ENCODE peak calls at places on chromosomes 4 and X, in seven cellular contexts. K is tibial nerve; G is naive B cell; Z is RWPE1; S is stimulated activated naive CD8-positive, alpha-beta T cell treated with anti-CD3 and anti-CD28 coated beads, Interleukin-15, Interleukin-2, amounts not matched to agents 100 U/mL and 50 U/mL, for 24 hours; F is activated naive CD4-positive, alpha-beta T cell treated with Interleukin-2 at 50 U/mL for 16 hours; E is T-helper 1 cell. I is an unnamed sample.
A peak's percentile ranks its signal among the peaks of the same experiment; 100 is the strongest.

GRCh38 chr4:128384091-128384520 is 96.5 kb upstream of the PGRMC2 start:
- DNase-seq in F (no peak), K (no peak), G (no peak), S (no peak), E (no peak), Z (no peak), I (peak; percentile 94)

GRCh38 chr4:52966781-52967180 is 104.7 kb downstream of the RASL11B start:
- DNase-seq in Z (no peak), S (no peak), G (no peak), F (no peak), K (no peak), E (no peak), I (no peak)

GRCh38 chr4:169346840-169347239 is 76.1 kb upstream of the SH3RF1 start:
- DNase-seq in K (no peak), G (no peak), Z (no peak), S (no peak), F (no peak), E (no peak), I (no peak)

GRCh38 chr4:112898357-112899141 is 150.9 kb upstream of the ANK2 start:
- DNase-seq in Z (no peak), S (no peak), F (no peak), G (no peak), K (no peak), E (no peak), I (no peak)

GRCh38 chrX:44400588-44400987 is 57.1 kb upstream of the EFHC2 start:
- DNase-seq in K (no peak), F (peak; percentile 19), Z (peak; percentile 58), G (no peak), S (peak; percentile 46), E (no peak), I (peak; percentile 71)

GRCh38 chr4:40924096-40924792 is 174.5 kb downstream of the NSUN7 start:
- DNase-seq in S (peak; percentile 90), Z (peak; percentile 62), K (peak; percentile 53), G (peak; percentile 36), E (peak; percentile 56), F (peak; percentile 78), I (no peak)

GRCh38 chrX:51496501-51497291 is at the start of gene NUDT11:
- DNase-seq in K (peak; percentile 18), G (no peak), S (peak; percentile 57), E (peak; percentile 27), Z (peak; percentile 40), F (peak; percentile 54), I (no peak)

GRCh38 chr4:113026556-113026955 is 22.9 kb upstream of the ANK2 start:
- DNase-seq in E (no peak), Z (no peak), S (no peak), K (no peak), G (no peak), F (no peak), I (peak; percentile 10)

GRCh38 chr4:8245879-8246833 is 23.4 kb upstream of the HTRA3 start:
- DNase-seq in S (no peak), Z (no peak), E (no peak), K (no peak), F (no peak), G (no peak), I (no peak)

GRCh38 chrX:17584248-17584681 is 153.0 kb upstream of the SCML1 start:
- DNase-seq in G (no peak), E (no peak), F (no peak), K (no peak), S (no peak), Z (no peak), I (no peak)

GRCh38 chr4:101074326-101074725 is 273.0 kb downstream of the PPP3CA start:
- DNase-seq in G (no peak), E (no peak), K (no peak), F (no peak), Z (no peak), S (no peak), I (no peak)

GRCh38 chrX:120269379-120270035 is 18.9 kb downstream of the ZBTB33 start:
- DNase-seq in G (peak; percentile 8), Z (peak; percentile 16), S (no peak), E (no peak), K (no peak), F (no peak), I (no peak)

GRCh38 chr4:74181225-74181624 is 23.3 kb downstream of the MTHFD2L start:
- DNase-seq in Z (no peak), G (no peak), S (no peak), K (no peak), E (peak; percentile 11), F (no peak), I (no peak)

GRCh38 chr4:10458190-10458589 is 964 bp upstream of the ZNF518B start:
- DNase-seq in F (no peak), K (no peak), G (no peak), S (no peak), Z (no peak), E (no peak), I (no peak)

GRCh38 chr4:123987408-123987807 is 590.8 kb downstream of the SPRY1 start:
- DNase-seq in K (no peak), G (no peak), E (no peak), F (no peak), Z (no peak), S (no peak), I (no peak)

GRCh38 chr4:123628288-123628687 is 231.7 kb downstream of the SPRY1 start:
- DNase-seq in G (no peak), Z (no peak), F (no peak), S (no peak), E (no peak), K (no peak), I (no peak)

GRCh38 chr4:129641179-129641578 is 545.2 kb downstream of the C4orf33 start:
- DNase-seq in G (peak; percentile 10), K (peak; percentile 86), S (peak; percentile 46), E (peak; percentile 20), F (peak; percentile 29), Z (peak; percentile 5), I (no peak)

GRCh38 chr4:82745173-82745842 is 53.3 kb downstream of the SCD5 start:
- DNase-seq in Z (peak; percentile 62), F (no peak), S (no peak), E (no peak), G (no peak), K (no peak), I (peak; percentile 85)

GRCh38 chr4:8247047-8247930 is 22.3 kb upstream of the HTRA3 start:
- DNase-seq in K (peak; percentile 74), G (no peak), Z (no peak), F (no peak), E (no peak), S (no peak), I (no peak)

GRCh38 chr4:24655971-24656370 is 71.6 kb upstream of the DHX15 start:
- DNase-seq in G (no peak), Z (no peak), E (no peak), K (no peak), F (no peak), S (no peak), I (no peak)

GRCh38 chrX:1351981-1352714 is 15.6 kb downstream of the IL3RA start:
- DNase-seq in Z (no peak), K (no peak), G (no peak), E (no peak), F (no peak), S (no peak), I (no peak)

GRCh38 chr4:108560624-108561023 is 59.8 kb upstream of the RPL34 start:
- DNase-seq in Z (no peak), G (no peak), E (no peak), K (no peak), F (no peak), S (no peak), I (no peak)

GRCh38 chr4:15805583-15806517 is 27.7 kb downstream of the CD38 start:
- DNase-seq in S (no peak), G (peak; percentile 45), Z (peak; percentile 43), E (peak; percentile 47), F (peak; percentile 27), K (peak; percentile 61), I (peak; percentile 4)

GRCh38 chrX:134431894-134432293 is 28.1 kb upstream of the HPRT1 start:
- DNase-seq in Z (peak; percentile 25), G (no peak), K (no peak), F (no peak), E (peak; percentile 35), S (no peak), I (peak; percentile 5)

GRCh38 chr4:176302283-176303275 is 17.2 kb upstream of the SPCS3 start:
- DNase-seq in K (no peak), F (no peak), E (no peak), S (no peak), Z (peak; percentile 62), G (no peak), I (peak; percentile 37)

GRCh38 chr4:185396724-185397402 is at the start of gene ANKRD37:
- DNase-seq in K (no peak), S (no peak), F (no peak), Z (peak; percentile 38), G (no peak), E (no peak), I (no peak)

GRCh38 chr4:113837397-113837796 is 75.9 kb upstream of the CAMK2D start:
- DNase-seq in S (no peak), E (peak; percentile 21), Z (peak; percentile 64), K (no peak), F (no peak), G (peak; percentile 31), I (peak; percentile 74)

GRCh38 chr4:38040619-38041018 is 80.4 kb downstream of the PTTG2 start:
- DNase-seq in G (no peak), S (no peak), K (no peak), E (no peak), Z (peak; percentile 13), F (no peak), I (no peak)

I was measured in AG04449.